ENCODE peak calls at places on chromosomes 16 and 17, in ten cellular contexts. T is body of pancreas, I is adrenal gland, J is kidney epithelial cell, N is fibroblast of lung, E is astrocyte of the cerebellum, Q is GM12865, R is BE2C, K is cardiac fibroblast, A is BJ. V is an unnamed sample.

GRCh38 chr16:85417156-85417860 is 195.8 kb upstream of the GSE1 start:
- DNase-seq in T (no peak), I (peak), J (no peak), N (no peak), E (no peak), Q (no peak), R (peak), K (no peak), A (no peak), V (no peak)

GRCh38 chr17:13044713-13045112 is 26.9 kb upstream of the ELAC2 start:
- DNase-seq in T (no peak), I (no peak), J (no peak), N (no peak), E (no peak), Q (no peak), R (no peak), K (no peak), A (no peak), V (no peak)

GRCh38 chr16:24367186-24367585 is 111.1 kb downstream of the CACNG3 start:
- DNase-seq in T (no peak), I (no peak), J (no peak), N (no peak), E (no peak), Q (no peak), R (no peak), K (no peak), A (no peak), V (no peak)

GRCh38 chr17:43983515-43984411 is 20.7 kb upstream of the NAGS start:
- DNase-seq in T (peak), I (no peak), J (no peak), N (no peak), E (no peak), Q (no peak), R (peak), K (no peak), A (no peak), V (no peak)

GRCh38 chr17:82943751-82944150 is 103.9 kb upstream of the ZNF750 start:
- DNase-seq in T (no peak), I (no peak), J (no peak), N (no peak), E (no peak), Q (no peak), R (no peak), K (no peak), A (no peak), V (no peak)

GRCh38 chr17:42276359-42276608 is at the start of gene STAT5B:
- DNase-seq in T (peak), I (peak), J (no peak), N (peak), E (no peak), Q (peak), R (peak), K (peak), A (no peak), V (no peak)

GRCh38 chr16:30924086-30924714 is 828 bp downstream of the FBXL19 start:
- DNase-seq in T (no peak), I (no peak), J (no peak), N (no peak), E (no peak), Q (no peak), R (no peak), K (no peak), A (no peak), V (no peak)

GRCh38 chr16:67936124-67936875 is at the start of gene PSMB10:
- DNase-seq in T (peak), I (peak), J (no peak), N (peak), E (peak), Q (peak), R (peak), K (peak), A (no peak), V (no peak)

GRCh38 chr16:1884889-1885288 is 12.9 kb upstream of the MEIOB start:
- DNase-seq in T (no peak), I (no peak), J (no peak), N (no peak), E (no peak), Q (no peak), R (no peak), K (no peak), A (no peak), V (no peak)

GRCh38 chr17:61996916-61997605 is 68.0 kb downstream of the MED13 start:
- DNase-seq in T (no peak), I (no peak), J (no peak), N (no peak), E (no peak), Q (no peak), R (no peak), K (no peak), A (no peak), V (no peak)

GRCh38 chr16:325375-326155 is 27.0 kb downstream of the AXIN1 start:
- DNase-seq in T (no peak), I (no peak), J (no peak), N (no peak), E (no peak), Q (no peak), R (no peak), K (no peak), A (no peak), V (no peak)

GRCh38 chr17:9994761-9995160 is 89.7 kb upstream of the RCVRN start:
- DNase-seq in T (no peak), I (no peak), J (no peak), N (no peak), E (no peak), Q (no peak), R (no peak), K (no peak), A (no peak), V (no peak)

GRCh38 chr17:66448008-66448644 is 145.7 kb downstream of the PRKCA start:
- DNase-seq in T (peak), I (no peak), J (no peak), N (no peak), E (no peak), Q (no peak), R (no peak), K (no peak), A (no peak), V (no peak)

GRCh38 chr17:76485569-76485968 is 15.7 kb downstream of the RHBDF2 start:
- DNase-seq in T (peak), I (peak), J (no peak), N (no peak), E (no peak), Q (no peak), R (no peak), K (no peak), A (no peak), V (no peak)

GRCh38 chr17:75834279-75834920 is 9.8 kb downstream of the UNC13D start:
- DNase-seq in T (no peak), I (no peak), J (no peak), N (no peak), E (no peak), Q (no peak), R (no peak), K (no peak), A (no peak), V (no peak)

GRCh38 chr16:1152123-1152638 is 725 bp upstream of the CACNA1H start:
- DNase-seq in T (no peak), I (no peak), J (no peak), N (no peak), E (no peak), Q (no peak), R (peak), K (no peak), A (no peak), V (no peak)

GRCh38 chr16:1076801-1077576 is 4.4 kb downstream of the SSTR5 start:
- DNase-seq in T (no peak), I (no peak), J (no peak), N (no peak), E (no peak), Q (no peak), R (no peak), K (no peak), A (no peak), V (no peak)

GRCh38 chr17:41329279-41329925 is 13.9 kb upstream of the KRTAP17-1 start:
- DNase-seq in T (peak), I (peak), J (no peak), N (peak), E (no peak), Q (no peak), R (peak), K (peak), A (no peak), V (no peak)

GRCh38 chr17:83094291-83094690 is 14.9 kb downstream of the METRNL start:
- DNase-seq in T (no peak), I (no peak), J (no peak), N (no peak), E (no peak), Q (no peak), R (no peak), K (no peak), A (no peak), V (no peak)

DNA sequence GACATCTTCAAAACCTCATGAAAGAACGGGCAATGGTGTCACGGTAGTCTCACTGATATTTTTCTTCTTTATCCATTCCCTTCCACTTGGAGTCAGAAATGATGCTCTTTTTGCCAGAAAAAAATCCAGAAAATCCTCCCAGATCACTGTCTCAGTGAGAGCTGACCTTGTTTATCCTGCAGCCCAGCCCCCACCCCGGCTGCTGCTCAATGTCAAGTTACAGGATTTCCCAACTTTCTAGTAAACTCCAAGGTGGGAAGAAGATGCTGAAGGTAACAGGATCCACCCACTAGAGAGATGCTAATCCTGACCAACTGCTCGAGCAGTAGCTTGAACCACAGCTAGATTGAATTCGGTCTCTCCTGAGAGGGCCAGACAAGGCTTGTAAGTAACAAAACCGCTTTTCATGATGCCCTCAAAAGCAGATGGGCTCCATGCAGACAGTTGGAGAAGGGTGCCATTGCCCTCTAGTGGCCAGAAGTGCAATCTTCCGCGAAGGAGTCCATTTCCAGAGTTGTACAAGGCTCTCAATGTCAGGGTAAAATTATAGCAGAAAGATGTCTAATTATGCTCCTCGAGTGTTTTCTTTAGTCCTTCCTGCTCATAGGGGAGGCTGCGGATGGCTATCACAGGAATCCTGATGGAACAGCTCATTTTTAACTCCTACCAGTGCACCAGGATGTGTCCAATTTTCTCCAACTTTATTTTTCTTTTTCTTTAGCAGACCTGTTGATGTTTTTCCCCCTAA is 4.0 kb downstream of the CDH11 start:
- DNase-seq in T (peak), I (peak), J (peak), N (peak), E (peak), Q (peak), R (peak), K (peak), A (peak), V (peak)
- H3K4me3 ChIP-seq in T (no peak), I (no peak), J (no peak), N (peak), E (peak), Q (no peak), R (no peak), K (no peak), A (peak), V (no peak)

DNA sequence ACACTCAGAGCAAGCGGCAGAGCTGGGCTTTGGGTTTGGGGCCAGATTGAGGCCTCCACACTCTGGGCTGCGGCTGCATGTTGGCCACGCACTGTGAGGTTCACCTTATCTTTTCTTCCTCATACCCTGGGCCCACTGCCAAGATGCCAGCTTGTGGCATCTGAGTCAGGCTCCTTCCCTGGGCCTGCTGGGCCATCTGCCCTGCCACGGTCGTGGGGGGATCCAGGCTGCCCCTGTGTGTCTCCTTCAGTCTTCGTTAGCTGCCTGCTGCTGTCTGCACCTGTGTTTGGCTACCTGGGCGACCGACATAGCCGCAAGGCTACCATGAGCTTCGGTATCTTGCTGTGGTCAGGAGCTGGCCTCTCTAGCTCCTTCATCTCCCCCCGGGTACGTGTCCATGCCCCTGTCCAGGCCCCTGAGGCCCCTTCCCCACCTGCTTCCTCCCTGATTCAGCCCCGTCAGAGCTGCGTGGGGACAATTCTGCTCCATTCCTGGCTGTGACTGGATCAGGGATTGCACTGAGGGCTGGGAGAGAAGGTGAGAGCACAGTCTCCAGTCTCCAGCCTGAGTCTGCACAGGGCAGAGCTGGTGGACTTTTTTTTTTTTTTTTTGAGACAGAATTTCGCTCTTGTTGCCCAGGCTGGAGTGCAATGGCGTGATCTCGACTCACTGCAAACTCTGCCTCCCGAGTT is 11.2 kb downstream of the SPNS3 start:
- DNase-seq in T (peak), I (peak), J (no peak), N (no peak), E (no peak), Q (no peak), R (peak), K (peak), A (no peak), V (no peak)
- H3K4me3 ChIP-seq in T (no peak), I (no peak), J (no peak), N (no peak), E (no peak), Q (no peak), R (no peak), K (no peak), A (no peak), V (no peak)

DNA sequence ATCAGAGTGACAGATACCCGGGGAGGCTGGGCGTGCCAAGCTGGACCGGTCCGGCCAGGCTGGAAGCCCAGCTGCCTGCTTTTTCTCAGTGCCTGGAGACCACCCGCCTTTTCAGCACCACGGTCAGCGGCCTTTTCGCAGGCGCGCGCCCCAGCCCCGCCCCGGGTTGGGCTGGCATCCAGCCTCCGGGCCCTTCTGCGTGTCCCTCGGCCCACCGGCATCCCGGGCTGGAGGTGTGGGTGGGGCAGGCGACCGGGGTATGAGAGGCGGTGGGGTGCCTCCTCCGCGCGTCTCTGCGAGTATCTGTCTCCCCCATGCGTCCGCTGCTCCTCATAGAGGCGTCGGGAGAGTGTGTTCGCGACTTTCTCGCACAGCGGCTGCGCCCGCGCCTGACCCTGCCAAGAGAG is 102.5 kb downstream of the MRM1 start:
- DNase-seq in T (peak), I (peak), J (no peak), N (peak), E (no peak), Q (peak), R (no peak), K (peak), A (no peak), V (no peak)
- H3K4me3 ChIP-seq in T (no peak), I (no peak), J (no peak), N (no peak), E (peak), Q (no peak), R (no peak), K (no peak), A (no peak), V (peak)

DNA sequence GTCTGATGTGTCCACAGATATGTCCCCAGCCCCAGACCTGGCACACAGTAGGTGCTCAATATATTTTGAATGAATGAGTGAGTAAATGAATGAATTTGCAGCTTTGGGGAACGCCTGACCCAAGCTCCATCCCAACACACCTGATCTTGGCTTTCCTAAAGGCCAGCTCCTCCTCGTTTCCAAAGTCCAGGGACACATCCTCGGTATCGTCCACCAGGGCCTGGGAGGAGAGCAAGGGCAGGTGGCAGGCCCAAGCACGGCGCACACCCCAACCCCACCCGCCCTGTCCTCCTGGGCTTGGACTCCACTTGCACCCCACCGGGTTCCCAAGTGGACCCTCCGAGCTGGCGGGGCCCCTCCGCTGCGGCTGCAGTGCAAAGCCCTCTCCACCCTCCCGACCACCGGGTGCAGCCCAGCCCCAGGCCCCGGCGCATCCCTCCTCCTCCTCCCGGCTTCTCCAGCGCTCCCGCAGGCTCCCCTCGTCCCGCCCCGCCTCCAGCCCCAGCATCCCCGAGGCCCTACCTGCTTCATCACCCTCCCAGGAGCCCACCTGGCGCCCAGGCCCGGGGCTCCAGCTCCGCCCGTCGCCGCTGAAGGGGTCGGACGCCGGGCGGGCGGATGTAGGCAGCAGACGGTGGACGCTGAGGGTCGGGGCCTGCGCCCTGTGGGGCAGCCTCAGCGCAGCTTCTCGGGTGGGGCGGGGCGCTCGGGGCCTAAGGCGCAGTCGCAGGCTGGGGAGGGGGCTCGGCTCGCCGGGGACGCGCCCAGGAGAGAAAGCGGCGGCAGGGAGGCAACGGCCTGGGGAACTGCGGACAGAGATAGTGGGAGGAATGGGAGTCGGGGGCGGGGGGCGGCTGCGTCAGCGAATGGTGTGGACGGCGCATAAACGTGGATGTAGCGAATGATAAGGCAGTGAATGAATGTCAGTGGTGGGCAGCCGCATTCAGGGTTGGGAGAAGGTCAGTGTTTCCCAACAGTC is at the start of gene TVP23A:
- DNase-seq in T (no peak), I (no peak), J (no peak), N (no peak), E (no peak), Q (no peak), R (peak), K (peak), A (no peak), V (no peak)
- H3K4me3 ChIP-seq in T (no peak), I (peak), J (no peak), N (no peak), E (peak), Q (no peak), R (peak), K (no peak), A (no peak), V (no peak)

GRCh38 chr17:18187226-18187625 is 3.6 kb downstream of the ALKBH5 start:
- DNase-seq in T (no peak), I (no peak), J (no peak), N (no peak), E (no peak), Q (no peak), R (no peak), K (peak), A (no peak), V (no peak)
- H3K4me3 ChIP-seq in T (no peak), I (peak), J (no peak), N (peak), E (peak), Q (peak), R (peak), K (peak), A (peak), V (peak)

GRCh38 chr16:57815987-57816745 is 13.9 kb upstream of the KIFC3 start:
- DNase-seq in T (peak), I (peak), J (peak), N (peak), E (peak), Q (peak), R (peak), K (peak), A (peak), V (peak)
- H3K4me3 ChIP-seq in T (no peak), I (no peak), J (no peak), N (no peak), E (no peak), Q (no peak), R (no peak), K (no peak), A (no peak), V (no peak)

GRCh38 chr17:79707441-79707850 is 23.3 kb upstream of the ENPP7 start:
- DNase-seq in T (no peak), I (no peak), J (no peak), N (no peak), E (no peak), Q (no peak), R (no peak), K (no peak), A (no peak), V (no peak)
- H3K4me3 ChIP-seq in T (no peak), I (no peak), J (no peak), N (no peak), E (no peak), Q (no peak), R (no peak), K (no peak), A (no peak), V (no peak)

DNA sequence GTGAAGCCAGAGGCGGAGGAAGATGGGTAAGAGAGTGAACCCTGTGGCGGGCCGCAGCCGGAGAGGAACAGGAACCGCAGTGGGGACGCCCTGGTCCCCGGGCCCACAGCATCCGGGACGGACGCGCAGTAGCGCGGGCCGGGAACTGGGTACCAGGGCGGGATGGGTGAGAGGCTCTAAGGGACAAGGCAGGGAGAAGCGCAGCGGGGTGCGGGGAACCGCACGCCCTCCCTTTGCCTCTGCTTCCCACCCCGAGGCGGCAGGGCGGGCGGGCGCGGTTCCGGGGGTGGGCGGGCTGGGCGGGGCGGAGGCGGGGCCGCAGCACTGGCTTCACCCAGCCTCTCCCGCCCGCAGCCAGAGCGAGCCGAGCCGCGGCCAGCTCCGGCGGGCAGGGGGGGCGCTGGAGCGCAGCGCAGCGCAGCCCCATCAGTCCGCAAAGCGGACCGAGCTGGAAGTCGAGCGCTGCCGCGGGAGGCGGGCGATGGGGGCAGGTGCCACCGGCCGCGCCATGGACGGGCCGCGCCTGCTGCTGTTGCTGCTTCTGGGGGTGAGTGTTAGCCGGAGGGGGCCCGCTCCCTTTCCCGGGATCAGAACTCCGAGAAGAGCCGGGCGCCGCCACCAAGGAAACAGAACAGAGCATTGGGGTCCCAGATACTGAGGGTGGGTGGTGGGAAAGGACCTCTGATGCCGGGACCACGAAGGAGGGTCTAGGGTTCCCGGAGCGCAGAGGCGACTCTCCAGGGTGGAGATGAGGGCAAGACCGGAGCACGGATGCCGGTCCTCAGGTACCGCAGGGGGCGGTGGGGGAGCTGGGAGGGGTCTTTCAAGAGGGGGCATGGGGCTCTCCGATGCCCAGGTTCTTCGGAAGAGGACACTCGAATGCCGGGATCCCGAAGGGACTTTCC is at the start of gene NGFR:
- DNase-seq in T (peak), I (no peak), J (no peak), N (no peak), E (no peak), Q (peak), R (peak), K (peak), A (no peak), V (no peak)
- H3K4me3 ChIP-seq in T (no peak), I (peak), J (peak), N (peak), E (peak), Q (peak), R (peak), K (peak), A (peak), V (peak)

V was measured in skeletal muscle cell.